ENCODE peak calls at places on chromosomes 16 and 17, in eight cellular contexts. S is lower leg skin, T is OCI-LY7, N is ascending aorta, O is ovary, C is sigmoid colon, W is endodermal cell, L is IMR-90. Q is an unnamed sample.

GRCh38 chr16:31129568-31130335 is 5.8 kb downstream of the PRSS8 start:
- DNase-seq in N (no peak), L (no peak), T (no peak), O (peak; percentile 69), S (no peak), C (peak; percentile 77), W (no peak), Q (no peak)

GRCh38 chr17:81976332-81977210 is 858 bp upstream of the ASPSCR1 start:
- DNase-seq in O (no peak), T (peak; percentile 48), L (no peak), N (no peak), W (peak; percentile 83), S (no peak), C (no peak), Q (no peak)

GRCh38 chr17:35774499-35774898 is 13.8 kb downstream of the C17orf50 start:
- DNase-seq in W (peak; percentile 60), L (peak; percentile 21), N (peak; percentile 31), O (no peak), S (no peak), C (peak; percentile 92), T (no peak), Q (peak; percentile 68)

GRCh38 chr16:88628512-88628974 is 9.8 kb upstream of the IL17C start:
- DNase-seq in L (no peak), N (no peak), S (no peak), C (no peak), W (peak; percentile 93), O (no peak), T (peak; percentile 49), Q (no peak)

GRCh38 chr17:76612977-76613851 is 27.6 kb upstream of the ST6GALNAC2 start:
- DNase-seq in N (no peak), W (peak; percentile 90), L (no peak), O (no peak), S (no peak), T (no peak), C (no peak), Q (no peak)

GRCh38 chr16:28950648-28951409 is at the start of gene NFATC2IP:
- DNase-seq in O (peak; percentile 99), S (peak; percentile 100), L (peak; percentile 100), C (peak; percentile 100), T (peak; percentile 100), W (peak; percentile 100), N (peak; percentile 99), Q (peak; percentile 100)

GRCh38 chr16:58026139-58026704 is 668 bp downstream of the MMP15 start:
- DNase-seq in W (peak; percentile 78), T (no peak), L (peak; percentile 17), C (peak; percentile 78), N (no peak), O (peak; percentile 55), S (no peak), Q (peak; percentile 13)

GRCh38 chr17:39769974-39770587 is 32.3 kb downstream of the GRB7 start:
- DNase-seq in L (peak; percentile 32), T (peak; percentile 67), N (no peak), C (no peak), S (peak; percentile 41), O (no peak), W (peak; percentile 22), Q (peak; percentile 32)

GRCh38 chr17:29273924-29274323 is 20.0 kb downstream of the NUFIP2 start:
- DNase-seq in T (no peak), L (no peak), O (no peak), N (no peak), S (no peak), C (no peak), W (no peak), Q (no peak)

GRCh38 chr17:38659415-38659814 is 15.3 kb downstream of the EPOP start:
- DNase-seq in L (no peak), N (no peak), O (no peak), S (no peak), W (no peak), T (no peak), C (no peak), Q (no peak)

GRCh38 chr17:38660097-38661026 is 14.4 kb downstream of the EPOP start:
- DNase-seq in L (no peak), W (peak; percentile 56), O (no peak), S (no peak), T (no peak), N (no peak), C (peak; percentile 29), Q (no peak)

GRCh38 chr17:38656959-38657823 is 17.6 kb downstream of the EPOP start:
- DNase-seq in T (peak; percentile 70), C (no peak), N (no peak), W (peak; percentile 62), O (no peak), S (no peak), L (no peak), Q (no peak)

GRCh38 chr17:38658741-38659345 is 15.9 kb downstream of the EPOP start:
- DNase-seq in C (no peak), T (no peak), W (peak; percentile 49), S (no peak), N (no peak), O (no peak), L (no peak), Q (no peak)

GRCh38 chr17:38657824-38658740 is 16.7 kb downstream of the EPOP start:
- DNase-seq in O (no peak), C (no peak), W (peak; percentile 43), L (no peak), N (no peak), S (no peak), T (no peak), Q (no peak)
- H3K4me3 ChIP-seq in O (no peak overlapping the region), C (no peak overlapping the region), W (no peak overlapping the region), L (no peak overlapping the region), N (no peak overlapping the region), S (no peak overlapping the region), T (peak overlapping the region; percentile 62), Q (no peak overlapping the region)

GRCh38 chr17:73566905-73567782 is 77.1 kb downstream of the SDK2 start:
- DNase-seq in W (peak; percentile 87), S (no peak), N (no peak), T (peak; percentile 61), L (no peak), O (no peak), C (no peak), Q (no peak)

GRCh38 chr17:73561066-73561465 is 83.2 kb downstream of the SDK2 start:
- DNase-seq in O (no peak), S (no peak), T (no peak), C (no peak), L (no peak), W (no peak), N (no peak), Q (no peak)

GRCh38 chr17:73568934-73569333 is 75.3 kb downstream of the SDK2 start:
- DNase-seq in C (no peak), W (no peak), O (no peak), N (no peak), T (no peak), L (no peak), S (no peak), Q (no peak)

GRCh38 chr17:73562896-73563295 is 81.3 kb downstream of the SDK2 start:
- DNase-seq in O (no peak), S (peak; percentile 56), L (no peak), N (no peak), C (no peak), W (no peak), T (no peak), Q (no peak)

DNA sequence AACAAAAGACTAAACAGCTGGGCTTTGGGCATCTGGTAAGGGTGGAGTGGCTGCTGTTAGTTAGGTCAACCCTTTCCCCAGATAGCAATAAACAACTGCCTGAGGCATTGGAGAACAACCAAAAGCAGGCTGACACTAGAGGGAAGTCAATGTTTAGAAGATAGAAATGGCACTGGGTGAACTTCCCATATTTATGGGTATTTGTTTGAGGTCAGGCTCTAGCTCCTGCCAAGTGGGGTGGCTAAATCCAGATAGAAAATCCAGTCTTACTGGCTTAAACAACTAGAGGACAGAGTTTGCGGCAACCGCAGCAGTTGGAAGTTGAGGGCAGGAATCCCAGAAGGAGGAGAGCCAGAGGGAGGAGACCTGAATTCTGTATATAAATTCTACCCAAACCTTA is 79.4 kb downstream of the SDK2 start:
- DNase-seq in L (no peak), T (no peak), S (no peak), O (no peak), C (no peak), W (no peak), N (no peak), Q (no peak)
- TF ChIP-seq CTCF in L (no peak), T (no peak), S (no peak), O (no peak), C (no peak), W (no peak), N (no peak), Q (no peak)

DNA sequence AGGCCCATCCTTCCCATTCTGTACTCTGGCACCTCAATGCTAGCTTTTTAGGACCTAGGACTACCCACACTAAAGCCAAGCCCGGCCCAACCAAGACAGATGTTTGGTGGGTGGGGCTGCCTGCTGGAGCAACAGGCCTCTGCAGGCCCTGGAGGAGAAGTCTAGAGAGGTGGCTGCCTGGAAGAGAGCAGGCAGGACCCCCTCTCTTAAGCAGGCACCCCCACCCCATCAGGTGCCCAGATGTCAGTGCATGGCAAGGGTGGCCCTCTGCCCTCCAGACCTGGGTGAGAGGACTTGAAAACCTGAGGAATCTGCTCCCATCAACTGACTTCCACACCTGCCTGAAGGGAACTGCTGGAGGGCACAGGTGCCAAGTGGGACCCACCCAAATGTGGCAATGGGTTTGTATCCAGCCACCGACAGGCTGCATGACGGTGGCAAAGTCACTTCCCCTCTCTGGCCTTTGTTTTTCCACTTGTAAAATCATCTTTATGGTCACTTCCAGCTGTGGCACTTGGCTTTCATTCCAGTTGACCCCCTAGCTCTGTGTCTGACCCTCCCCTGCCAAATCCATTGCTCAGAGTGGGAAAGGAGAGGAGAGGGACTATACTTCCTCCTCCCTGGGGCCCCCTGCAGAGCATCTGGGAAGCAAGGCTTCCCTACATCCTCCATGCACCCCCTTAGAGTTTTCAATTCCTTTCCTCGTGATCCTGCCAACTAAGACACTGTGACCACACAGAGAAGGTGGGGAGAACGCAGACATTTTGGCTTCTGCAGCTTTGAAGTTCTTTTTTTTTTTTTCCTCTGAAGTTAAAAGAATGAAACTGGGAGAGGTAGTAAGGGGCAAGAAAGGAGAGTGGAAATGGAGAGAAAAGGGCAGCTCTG is 1.6 kb upstream of the STAT5A start:
- DNase-seq in S (peak; percentile 60), L (no peak), C (peak; percentile 78), O (peak; percentile 35), T (no peak), W (peak; percentile 49), N (no peak), Q (no peak)
- H3K4me3 ChIP-seq in S (no peak overlapping the region), L (no peak overlapping the region), C (peak overlapping the region; percentile 85), O (peak overlapping the region; percentile 4), T (no peak overlapping the region), W (no peak overlapping the region), N (peak overlapping the region; percentile 88), Q (no peak overlapping the region)

DNA sequence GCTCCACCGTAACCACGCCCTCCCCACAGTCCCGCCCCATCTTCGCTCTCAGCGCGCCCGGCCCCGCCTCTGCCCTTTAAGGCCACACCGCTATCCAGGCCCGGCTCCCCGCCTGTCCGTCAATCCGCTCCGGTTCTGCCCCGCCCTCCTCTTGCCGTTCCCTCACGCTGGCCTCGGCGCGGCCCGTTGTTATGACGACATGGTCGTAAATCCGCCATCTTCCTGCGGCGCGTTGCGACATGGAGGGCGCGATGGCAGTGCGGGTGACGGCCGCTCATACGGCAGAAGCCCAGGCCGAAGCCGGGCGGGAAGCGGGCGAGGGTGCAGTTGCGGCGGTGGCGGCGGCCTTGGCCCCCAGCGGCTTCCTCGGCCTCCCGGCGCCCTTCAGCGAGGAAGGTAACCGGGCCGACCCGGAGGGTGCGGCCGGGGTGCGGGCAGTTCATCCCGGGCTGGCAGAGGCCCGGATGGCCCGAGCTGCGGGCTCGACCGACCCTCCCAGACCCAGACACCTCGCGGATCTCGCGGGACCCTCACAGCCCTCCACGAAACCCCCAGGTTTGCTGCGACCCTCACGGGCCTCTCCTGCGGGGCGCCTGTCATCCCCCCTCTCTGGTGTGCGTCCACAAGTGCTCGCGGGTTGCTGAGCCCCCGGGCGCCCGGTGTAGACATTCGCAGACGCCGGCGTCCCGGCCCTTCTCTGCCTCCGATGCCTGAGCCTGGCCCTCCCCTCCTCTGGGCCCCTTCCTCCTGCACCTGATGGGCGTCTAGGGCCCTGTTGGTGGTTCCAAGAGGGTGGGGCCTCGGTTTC is at the start of gene E4F1:
- DNase-seq in S (peak; percentile 99), N (peak; percentile 96), L (peak; percentile 99), C (peak; percentile 100), O (peak; percentile 99), T (peak; percentile 99), W (peak; percentile 100), Q (peak; percentile 100)
- TF ChIP-seq CTCF in S (no peak), N (no peak), L (no peak), C (no peak), O (no peak), T (no peak), W (no peak), Q (no peak)

Q was measured in astrocyte of the spinal cord.